ENCODE peak calls at places on chromosomes 2 and 18, in seven cellular contexts. B is foreskin fibroblast, E is upper lobe of right lung, O is Peyer's patch, L is left ventricle myocardium inferior, P is heart left ventricle, A is brain microvascular endothelial cell. C is an unnamed sample.

GRCh38 chr2:48146552-48146951 is 240.3 kb upstream of the FBXO11 start:
- DNase-seq in P (no peak), B (no peak), L (no peak), O (no peak), E (no peak), A (no peak), C (no peak)

GRCh38 chr2:28399289-28399688 is 6.6 kb downstream of the FOSL2 start:
- DNase-seq in E (no peak), O (peak; percentile 34), L (no peak), A (no peak), P (no peak), B (no peak), C (no peak)

GRCh38 chr2:231646471-231646870 is 53.8 kb downstream of the TEX44 start:
- DNase-seq in B (no peak), E (no peak), O (no peak), A (no peak), L (no peak), P (no peak), C (no peak)

GRCh38 chr2:18924905-18925691 is 335.7 kb upstream of the NT5C1B start:
- DNase-seq in A (peak; percentile 77), L (no peak), E (no peak), P (no peak), O (no peak), B (peak; percentile 87), C (peak; percentile 82)

GRCh38 chr2:45227347-45227746 is 218.1 kb upstream of the SIX2 start:
- DNase-seq in E (no peak), A (no peak), O (no peak), B (no peak), P (no peak), L (no peak), C (no peak)

GRCh38 chr2:206856474-206856873 is 82.8 kb upstream of the CPO start:
- DNase-seq in A (peak; percentile 73), L (no peak), O (no peak), P (no peak), B (peak; percentile 75), E (no peak), C (peak; percentile 23)

GRCh38 chr2:23554054-23554697 is 169.2 kb downstream of the KLHL29 start:
- DNase-seq in P (peak; percentile 66), B (peak; percentile 71), A (no peak), L (peak; percentile 59), E (no peak), O (no peak), C (no peak)

GRCh38 chr2:147714582-147714981 is 130.2 kb upstream of the ACVR2A start:
- DNase-seq in P (no peak), E (no peak), L (no peak), O (no peak), B (no peak), A (no peak), C (no peak)

GRCh38 chr2:61763605-61764034 is 90.2 kb downstream of the FAM161A start:
- DNase-seq in L (peak; percentile 81), B (peak; percentile 88), E (peak; percentile 90), O (peak; percentile 85), P (peak; percentile 93), A (peak; percentile 80), C (peak; percentile 38)

GRCh38 chr2:188378551-188378950 is 86.9 kb downstream of the GULP1 start:
- DNase-seq in B (peak; percentile 8), A (no peak), L (no peak), P (no peak), O (no peak), E (no peak), C (no peak)

GRCh38 chr2:170362895-170363582 is 185.1 kb downstream of the MYO3B start:
- DNase-seq in O (no peak), L (no peak), E (no peak), A (peak; percentile 4), P (no peak), B (no peak), C (no peak)

GRCh38 chr2:174263989-174264388 is 15.7 kb upstream of the OLA1 start:
- DNase-seq in L (no peak), P (no peak), O (no peak), B (peak; percentile 88), A (peak; percentile 78), E (no peak), C (no peak)

GRCh38 chr2:75053484-75054112 is 95.2 kb downstream of the POLE4 start:
- DNase-seq in L (no peak), E (no peak), A (peak; percentile 20), O (no peak), P (no peak), B (peak; percentile 18), C (no peak)

GRCh38 chr2:236164201-236164982 is 3.8 kb downstream of the GBX2 start:
- DNase-seq in O (no peak), L (no peak), P (no peak), A (no peak), B (peak; percentile 52), E (peak; percentile 62), C (no peak)

GRCh38 chr2:147297820-147298219 is 547.0 kb upstream of the ACVR2A start:
- DNase-seq in A (no peak), L (no peak), P (no peak), B (no peak), E (no peak), O (no peak), C (no peak)

GRCh38 chr2:196073521-196073920 is 4.9 kb upstream of the DNAH7 start:
- DNase-seq in P (no peak), O (no peak), E (no peak), B (peak; percentile 36), A (no peak), L (no peak), C (no peak)

GRCh38 chr2:65417509-65418085 is 14.8 kb downstream of the SPRED2 start:
- DNase-seq in A (no peak), L (no peak), O (no peak), B (no peak), E (no peak), P (no peak), C (no peak)

GRCh38 chr2:150710041-150710440 is 222.6 kb upstream of the RND3 start:
- DNase-seq in O (no peak), A (no peak), E (no peak), B (no peak), L (no peak), P (no peak), C (no peak)

GRCh38 chr2:241000831-241001321 is 2.5 kb downstream of the SNED1 start:
- DNase-seq in P (no peak), E (peak; percentile 75), B (no peak), L (peak; percentile 10), O (no peak), A (no peak), C (no peak)

GRCh38 chr2:240999873-241000541 is 1.6 kb downstream of the SNED1 start:
- DNase-seq in P (peak; percentile 29), A (no peak), E (peak; percentile 66), L (peak; percentile 13), B (no peak), O (peak; percentile 45), C (no peak)

GRCh38 chr2:240998706-240999000 is 235 bp downstream of the SNED1 start:
- DNase-seq in L (no peak), B (no peak), E (no peak), A (no peak), O (no peak), P (no peak), C (no peak)

GRCh38 chr2:240997856-240998705 is at the start of gene SNED1:
- DNase-seq in O (peak; percentile 88), E (peak; percentile 96), P (peak; percentile 91), L (peak; percentile 94), A (peak; percentile 66), B (peak; percentile 94), C (no peak)

GRCh38 chr2:240999001-240999791 is 778 bp downstream of the SNED1 start:
- DNase-seq in E (peak; percentile 73), O (peak; percentile 52), P (peak; percentile 46), L (peak; percentile 38), B (peak; percentile 54), A (no peak), C (no peak)
- H3K4me3 ChIP-seq in E (peak overlapping the region; percentile 63), O (peak overlapping the region; percentile 67), P (peak overlapping the region; percentile 46), L (peak overlapping the region; percentile 83), B (peak overlapping the region; percentile 64), A (peak overlapping the region; percentile 62), C (peak overlapping the region; percentile 58)

GRCh38 chr2:145126146-145126545 is 606.2 kb upstream of the ZEB2 start:
- DNase-seq in L (no peak), P (no peak), O (no peak), B (no peak), A (no peak), E (no peak), C (no peak)
- H3K4me3 ChIP-seq in L (no peak overlapping the region), P (no peak overlapping the region), O (no peak overlapping the region), B (no peak overlapping the region), A (no peak overlapping the region), E (no peak overlapping the region), C (no peak overlapping the region)

DNA sequence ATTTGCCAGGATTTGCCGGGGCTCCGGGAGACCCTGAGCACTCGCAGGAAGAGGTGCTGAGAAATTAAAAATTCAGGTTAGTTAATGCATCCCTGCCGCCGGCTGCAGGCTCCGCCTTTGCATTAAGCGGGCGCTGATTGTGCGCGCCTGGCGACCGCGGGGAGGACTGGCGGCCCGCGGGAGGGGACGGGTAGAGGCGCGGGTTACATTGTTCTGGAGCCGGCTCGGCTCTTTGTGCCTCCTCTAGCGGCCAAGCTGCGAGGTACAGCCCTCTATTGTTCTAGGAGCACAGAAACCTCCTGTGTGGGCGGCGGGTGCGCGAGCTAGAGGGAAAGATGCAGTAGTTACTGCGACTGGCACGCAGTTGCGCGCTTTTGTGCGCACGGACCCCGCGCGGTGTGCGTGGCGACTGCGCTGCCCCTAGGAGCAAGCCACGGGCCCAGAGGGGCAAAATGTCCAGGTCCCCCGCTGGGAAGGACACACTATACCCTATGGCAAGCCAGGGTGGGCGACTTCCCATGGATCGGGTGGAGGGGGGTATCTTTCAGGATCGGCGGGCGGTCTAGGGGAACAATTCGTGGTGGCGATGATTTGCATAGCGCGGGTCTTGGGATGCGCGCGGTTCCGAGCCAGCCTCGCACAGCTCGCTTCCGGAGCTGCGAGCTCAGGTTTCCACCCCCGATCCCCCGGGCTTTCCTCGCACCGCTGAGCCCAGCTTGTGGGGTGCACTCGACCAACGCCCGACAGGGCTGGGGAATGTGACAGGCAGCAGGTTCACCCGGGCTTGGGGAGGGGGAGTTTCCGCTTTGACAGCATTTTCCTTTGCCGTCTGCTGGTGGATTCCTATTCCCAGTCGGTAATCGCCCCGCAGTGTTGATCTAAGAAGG is 2.9 kb downstream of the ONECUT2 start:
- DNase-seq in B (peak; percentile 71), P (peak; percentile 49), L (no peak), O (peak; percentile 70), E (no peak), A (peak; percentile 37), C (no peak)
- H3K4me3 ChIP-seq in B (no peak overlapping the region), P (peak overlapping the region; percentile 4), L (peak overlapping the region; percentile 53), O (peak overlapping the region; percentile 19), E (no peak overlapping the region), A (no peak overlapping the region), C (no peak overlapping the region)

DNA sequence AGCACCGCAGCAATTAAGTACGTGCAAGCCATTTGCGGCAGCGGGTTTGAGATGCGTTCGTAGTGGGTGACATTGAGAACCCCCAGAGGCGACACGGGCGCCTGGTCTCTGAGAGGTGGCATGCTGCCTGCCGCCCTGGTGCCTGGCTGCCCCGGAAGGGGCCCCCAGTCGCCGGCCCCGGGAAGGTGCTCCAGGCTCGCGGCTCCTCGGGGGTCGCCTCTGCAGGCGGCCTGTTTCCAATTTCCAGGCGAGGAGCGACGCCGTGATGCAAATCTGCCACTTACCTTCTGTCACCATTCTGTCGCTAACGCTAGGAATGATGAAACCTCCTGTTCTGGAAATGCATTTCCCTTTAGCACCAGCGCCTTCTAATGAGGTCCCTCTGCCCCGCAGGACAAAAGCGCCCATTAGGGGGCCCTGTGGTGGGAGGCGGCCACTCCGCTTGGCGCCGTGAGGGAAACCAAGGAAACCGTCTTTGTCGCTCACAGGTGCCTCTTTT is 13.0 kb downstream of the KIF5C start:
- DNase-seq in O (no peak), E (no peak), L (no peak), B (peak; percentile 8), P (no peak), A (no peak), C (no peak)
- H3K4me3 ChIP-seq in O (peak overlapping the region; percentile 40), E (peak overlapping the region; percentile 27), L (peak overlapping the region; percentile 60), B (peak overlapping the region; percentile 42), P (peak overlapping the region; percentile 20), A (peak overlapping the region; percentile 34), C (no peak overlapping the region)

C was measured in AG04449.